ENCODE peak calls at places on chromosomes 12 and 14, in seven cellular contexts. N, U, W, D, A, V and E are unnamed samples.

GRCh38 chr12:29309320-29309902 is 71.6 kb downstream of the ERGIC2 start:
- DNase-seq in A (no peak), D (peak; percentile 31), V (peak; percentile 30), N (peak; percentile 20), W (no peak), U (peak; percentile 47), E (no peak)

GRCh38 chr12:67484788-67485480 is 163.6 kb upstream of the DYRK2 start:
- DNase-seq in W (no peak), A (no peak), N (no peak), V (no peak), D (no peak), U (no peak), E (no peak)

GRCh38 chr14:45868377-45868776 is 615.4 kb upstream of the MIS18BP1 start:
- DNase-seq in U (no peak), V (no peak), W (no peak), D (no peak), A (no peak), N (no peak), E (no peak)

GRCh38 chr12:54579696-54580333 is 8.6 kb downstream of the PPP1R1A start:
- DNase-seq in W (peak; percentile 83), U (peak; percentile 57), V (peak; percentile 88), A (peak; percentile 67), D (peak; percentile 72), N (peak; percentile 88), E (peak; percentile 95)

GRCh38 chr14:61335876-61336275 is 14.5 kb downstream of the PRKCH start:
- DNase-seq in W (no peak), D (no peak), N (no peak), V (no peak), U (no peak), A (no peak), E (no peak)

GRCh38 chr12:116426391-116427136 is 132.6 kb upstream of the MAP1LC3B2 start:
- DNase-seq in N (peak; percentile 100), V (peak; percentile 99), W (no peak), D (peak; percentile 97), U (peak; percentile 98), A (peak; percentile 89), E (peak; percentile 96)

GRCh38 chr12:30896461-30896860 is 30.1 kb upstream of the TSPAN11 start:
- DNase-seq in N (no peak), D (peak; percentile 5), A (no peak), V (peak; percentile 47), U (peak; percentile 13), W (no peak), E (no peak)

GRCh38 chr14:68947802-68948201 is 31.3 kb downstream of the ACTN1 start:
- DNase-seq in V (peak; percentile 42), A (no peak), D (peak; percentile 86), W (no peak), N (peak; percentile 57), U (peak; percentile 42), E (no peak)

GRCh38 chr12:116066381-116067230 is 210.9 kb downstream of the MED13L start:
- DNase-seq in W (peak; percentile 23), V (peak; percentile 67), N (peak; percentile 53), A (no peak), U (peak; percentile 48), D (peak; percentile 57), E (no peak)

GRCh38 chr14:98803196-98803595 is 468.8 kb downstream of the BCL11B start:
- DNase-seq in N (no peak), W (no peak), A (no peak), V (no peak), U (no peak), D (no peak), E (no peak)

GRCh38 chr12:123660328-123660727 is 10.6 kb upstream of the TCTN2 start:
- DNase-seq in U (peak; percentile 85), D (peak; percentile 79), W (no peak), V (peak; percentile 88), N (no peak), A (no peak), E (no peak)

GRCh38 chr12:85468356-85469157 is 188.5 kb downstream of the ALX1 start:
- DNase-seq in W (peak; percentile 49), V (peak; percentile 80), U (peak; percentile 68), D (peak; percentile 74), N (peak; percentile 94), A (no peak), E (peak; percentile 62)

GRCh38 chr12:53886996-53887395 is 51.6 kb upstream of the HOXC13 start:
- DNase-seq in N (no peak), W (no peak), V (no peak), U (no peak), A (no peak), D (no peak), E (no peak)

GRCh38 chr12:98369601-98370000 is 145.8 kb upstream of the TMPO start:
- DNase-seq in V (no peak), D (no peak), U (no peak), N (no peak), A (no peak), W (no peak), E (no peak)

GRCh38 chr12:77914089-77914488 is 83.4 kb downstream of the NAV3 start:
- DNase-seq in W (no peak), A (no peak), N (no peak), D (no peak), V (no peak), U (no peak), E (no peak)

GRCh38 chr12:38720661-38721060 is 184.7 kb downstream of the CPNE8 start:
- DNase-seq in W (no peak), N (no peak), A (no peak), U (no peak), V (no peak), D (no peak), E (no peak)

GRCh38 chr14:71856199-71856919 is 75.9 kb upstream of the RGS6 start:
- DNase-seq in W (no peak), N (peak; percentile 43), A (no peak), D (no peak), V (no peak), U (no peak), E (no peak)

GRCh38 chr14:22510527-22511110 is 78.4 kb downstream of the DAD1 start:
- DNase-seq in W (no peak), V (no peak), U (peak; percentile 74), N (no peak), A (no peak), D (peak; percentile 71), E (no peak)

GRCh38 chr12:112998997-112999767 is 20.9 kb downstream of the OAS2 start:
- DNase-seq in V (no peak), A (no peak), W (no peak), N (no peak), D (no peak), U (no peak), E (peak; percentile 23)

GRCh38 chr12:112096667-112097066 is 11.9 kb downstream of the NAA25 start:
- DNase-seq in U (peak; percentile 89), V (peak; percentile 54), D (peak; percentile 77), A (no peak), N (no peak), W (no peak), E (no peak)

GRCh38 chr12:108310489-108310888 is 28.6 kb downstream of the CMKLR1 start:
- DNase-seq in N (peak; percentile 60), W (no peak), V (no peak), A (no peak), U (no peak), D (no peak), E (no peak)

GRCh38 chr14:91219505-91220389 is 24.8 kb downstream of the GPR68 start:
- DNase-seq in V (no peak), U (no peak), D (no peak), N (no peak), A (no peak), W (no peak), E (no peak)

GRCh38 chr12:112716099-112717093 is 75.2 kb upstream of the RPH3A start:
- DNase-seq in U (no peak), N (peak; percentile 60), D (no peak), W (no peak), A (no peak), V (peak; percentile 36), E (peak; percentile 71)

GRCh38 chr14:37655418-37655817 is 60.0 kb downstream of the TTC6 start:
- DNase-seq in W (no peak), V (no peak), A (no peak), D (peak; percentile 15), N (peak; percentile 10), U (peak; percentile 44), E (no peak)

GRCh38 chr12:119678459-119678858 is 10.5 kb downstream of the PRKAB1 start:
- DNase-seq in U (no peak), W (no peak), D (no peak), A (no peak), V (peak; percentile 64), N (no peak), E (no peak)

GRCh38 chr14:94144765-94145164 is 15.4 kb upstream of the IFI27L2 start:
- DNase-seq in A (no peak), N (peak; percentile 82), V (no peak), W (no peak), U (no peak), D (no peak), E (peak; percentile 57)

GRCh38 chr14:103558071-103558882 is 4.2 kb downstream of the BAG5 start:
- DNase-seq in V (peak; percentile 97), A (no peak), D (peak; percentile 75), N (no peak), W (no peak), U (peak; percentile 83), E (no peak)

GRCh38 chr12:127411141-127411915 is 855.6 kb upstream of the TMEM132C start:
- DNase-seq in A (no peak), D (no peak), N (no peak), V (no peak), W (no peak), U (no peak), E (no peak)

GRCh38 chr12:8996682-8997405 is 7.5 kb downstream of the KLRG1 start:
- DNase-seq in A (no peak), W (no peak), U (peak; percentile 49), V (peak; percentile 90), D (peak; percentile 71), N (no peak), E (no peak)

GRCh38 chr12:49347307-49348237 is 884 bp downstream of the DNAJC22 start:
- DNase-seq in D (peak; percentile 73), W (peak; percentile 76), V (peak; percentile 71), U (peak; percentile 89), N (peak; percentile 82), A (no peak), E (peak; percentile 92)
- H3K79me1 ChIP-seq in D (no peaks in the 10 kb centered on the region), W (no peaks in the 10 kb centered on the region), V (no peaks in the 10 kb centered on the region), U (peaks cover 17% of the 10 kb centered on the region), N (no peaks in the 10 kb centered on the region), A (no peaks in the 10 kb centered on the region), E (no peaks in the 10 kb centered on the region)

DNA sequence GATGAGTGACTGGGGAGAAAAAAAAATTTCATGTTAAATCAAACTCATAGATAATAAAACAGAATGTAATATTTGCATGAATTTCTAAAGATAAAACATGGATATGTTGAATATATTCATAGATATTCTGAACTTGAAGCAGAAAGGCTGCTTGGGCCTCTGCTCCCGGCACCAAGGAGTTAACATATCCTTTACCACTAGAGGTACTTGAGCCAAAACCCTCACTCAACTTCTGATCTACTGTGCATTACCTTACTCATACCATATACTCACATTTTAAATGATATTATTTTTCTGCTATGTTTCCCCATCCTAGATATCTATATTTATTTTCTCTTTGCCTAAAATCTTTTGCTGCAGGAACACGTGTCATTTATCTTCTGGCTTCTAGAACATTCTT is 14.9 kb downstream of the AREL1 start:
- DNase-seq in W (no peak), N (no peak), D (no peak), V (no peak), A (no peak), U (no peak), E (no peak)
- H2BK5ac ChIP-seq in W (no peak overlapping the region), N (no peak overlapping the region), D (no peak overlapping the region), V (no peak overlapping the region), A (no peak overlapping the region), U (peak overlapping the region; percentile 86), E (no peak overlapping the region)

GRCh38 chr12:25083211-25083610 is 111.7 kb downstream of the DNAI7 start:
- DNase-seq in D (no peak), W (no peak), U (no peak), N (no peak), V (no peak), A (no peak), E (no peak)
- H3K79me1 ChIP-seq in D (no peaks in the 10 kb centered on the region), W (no peaks in the 10 kb centered on the region), U (no peaks in the 10 kb centered on the region), N (no peaks in the 10 kb centered on the region), V (no peaks in the 10 kb centered on the region), A (no peaks in the 10 kb centered on the region), E (no peaks in the 10 kb centered on the region)

GRCh38 chr12:109444263-109444662 is 32.8 kb downstream of the KCTD10 start:
- DNase-seq in D (no peak), W (no peak), V (peak; percentile 17), U (no peak), A (no peak), N (no peak), E (no peak)
- H2BK5ac ChIP-seq in D (peak overlapping the region; percentile 35), W (no peak overlapping the region), V (no peak overlapping the region), U (no peak overlapping the region), A (no peak overlapping the region), N (no peak overlapping the region), E (no peak overlapping the region)